ENCODE peak calls at places on chromosomes 4 and X, in four cellular contexts. J is HL-60, M is HCT116, Y is breast epithelium. L is an unnamed sample.
A peak's percentile ranks its signal among the peaks of the same experiment; 100 is the strongest.

GRCh38 chr4:30396772-30397475 is 323.2 kb upstream of the PCDH7 start:
- DNase-seq in J (no peak), M (no peak), Y (no peak), L (no peak)

GRCh38 chr4:60134106-60134505 is 1066.0 kb upstream of the ADGRL3 start:
- DNase-seq in J (no peak), M (no peak), Y (no peak), L (no peak)

GRCh38 chr4:19930742-19931141 is 321.0 kb upstream of the SLIT2 start:
- DNase-seq in J (no peak), M (no peak), Y (no peak), L (no peak)

GRCh38 chr4:20615492-20616136 is 84.6 kb upstream of the PACRGL start:
- DNase-seq in J (no peak), M (peak; percentile 27), Y (no peak), L (no peak)

GRCh38 chr4:164847016-164847415 is 30.0 kb upstream of the APELA start:
- DNase-seq in J (no peak), M (no peak), Y (no peak), L (no peak)

GRCh38 chrX:57282568-57282967 is 3.9 kb upstream of the FAAH2 start:
- DNase-seq in J (no peak), M (no peak), Y (no peak), L (no peak)

GRCh38 chrX:149540133-149540620 is 635 bp upstream of the EOLA1 start:
- DNase-seq in J (peak; percentile 81), M (peak; percentile 63), Y (peak; percentile 89), L (peak; percentile 96)

GRCh38 chrX:72003811-72004750 is 93.4 kb downstream of the NHSL2 start:
- DNase-seq in J (no peak), M (peak; percentile 40), Y (peak; percentile 35), L (no peak)

GRCh38 chr4:187992971-187993370 is 2.6 kb upstream of the ZFP42 start:
- DNase-seq in J (no peak), M (no peak), Y (no peak), L (no peak)

GRCh38 chr4:61505773-61506640 is 305.9 kb downstream of the ADGRL3 start:
- DNase-seq in J (no peak), M (no peak), Y (no peak), L (no peak)

GRCh38 chrX:1394731-1395501 is 3.0 kb upstream of the SLC25A6 start:
- DNase-seq in J (no peak), M (no peak), Y (no peak), L (peak; percentile 66)

GRCh38 chrX:45803383-45803921 is 602.8 kb upstream of the DIPK2B start:
- DNase-seq in J (peak; percentile 70), M (peak; percentile 73), Y (no peak), L (no peak)

GRCh38 chrX:96987228-96987627 is 103.5 kb downstream of the RPA4 start:
- DNase-seq in J (no peak), M (no peak), Y (no peak), L (no peak)

GRCh38 chr4:122577808-122578781 is 42.8 kb downstream of the IL21 start:
- DNase-seq in J (peak; percentile 79), M (peak; percentile 48), Y (no peak), L (no peak)

GRCh38 chrX:68627986-68628385 is 19.5 kb upstream of the STARD8 start:
- DNase-seq in J (no peak), M (no peak), Y (no peak), L (no peak)

GRCh38 chrX:133776072-133776471 is 209.3 kb downstream of the GPC3 start:
- DNase-seq in J (peak; percentile 3), M (no peak), Y (no peak), L (no peak)

GRCh38 chr4:131288441-131288840 is 1860.7 kb upstream of the PCDH10 start:
- DNase-seq in J (no peak), M (no peak), Y (no peak), L (no peak)

GRCh38 chrX:153984351-153985178 is 12.0 kb downstream of the TMEM187 start:
- DNase-seq in J (peak; percentile 65), M (no peak), Y (no peak), L (no peak)

GRCh38 chr4:142168181-142168580 is 531.8 kb downstream of the IL15 start:
- DNase-seq in J (no peak), M (no peak), Y (no peak), L (no peak)

GRCh38 chrX:123476636-123477219 is 256.1 kb downstream of the THOC2 start:
- DNase-seq in J (no peak), M (no peak), Y (no peak), L (no peak)

GRCh38 chr4:110032603-110033002 is 119.9 kb downstream of the EGF start:
- DNase-seq in J (peak; percentile 93), M (no peak), Y (no peak), L (no peak)

GRCh38 chrX:47586043-47586787 is 4.0 kb downstream of the TIMP1 start:
- DNase-seq in J (no peak), M (no peak), Y (no peak), L (no peak)

GRCh38 chrX:47587906-47588735 is 5.9 kb downstream of the TIMP1 start:
- DNase-seq in J (no peak), M (no peak), Y (no peak), L (no peak)

GRCh38 chrX:47585273-47585672 is 3.0 kb downstream of the TIMP1 start:
- DNase-seq in J (no peak), M (no peak), Y (no peak), L (no peak)

GRCh38 chrX:47584714-47585113 is 2.5 kb downstream of the TIMP1 start:
- DNase-seq in J (no peak), M (no peak), Y (no peak), L (no peak)

DNA sequence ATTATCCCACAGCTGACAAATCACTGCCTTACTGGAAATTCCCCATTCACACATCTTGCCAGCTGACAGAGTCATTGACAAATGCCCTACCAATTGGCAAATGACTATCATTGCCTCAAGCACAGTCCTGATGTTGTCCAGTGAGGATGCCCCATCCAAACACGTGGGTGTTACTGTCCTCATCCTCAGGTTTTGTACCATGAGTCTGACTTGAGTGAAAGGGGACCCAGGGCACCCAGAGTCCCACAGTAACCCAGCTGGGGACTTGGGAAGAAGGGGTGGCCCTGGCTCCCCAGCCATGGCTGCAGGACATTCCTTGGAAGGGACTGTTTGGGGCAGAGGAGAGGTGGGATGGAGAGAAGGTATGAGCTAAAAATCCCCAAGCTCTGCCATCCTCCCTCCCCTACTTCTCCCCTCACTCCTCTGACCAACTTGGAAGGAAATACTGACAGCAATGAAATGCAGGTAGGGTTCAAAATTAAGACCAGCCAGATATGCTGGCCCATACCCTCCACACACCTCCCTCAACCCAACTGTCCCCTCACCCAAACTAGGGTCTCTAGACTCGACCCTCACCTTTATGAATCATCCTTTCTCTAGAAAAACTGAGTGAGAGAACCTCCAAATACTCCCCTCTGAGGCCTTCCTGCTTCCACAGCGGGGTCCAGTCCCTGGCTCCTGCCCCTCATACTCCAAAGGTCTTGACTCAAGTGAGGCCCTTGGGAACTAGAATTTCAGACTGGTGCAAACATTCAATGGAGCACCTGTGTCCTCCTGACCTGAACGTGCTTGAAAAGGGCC is 5.1 kb downstream of the TIMP1 start:
- DNase-seq in J (no peak), M (no peak), Y (no peak), L (no peak)
- TF ChIP-seq POLR2AphosphoS5 in J (no peak), M (peak; percentile 44), Y (no peak), L (no peak)

GRCh38 chr4:101347557-101348366 is 436 bp upstream of the PPP3CA start:
- DNase-seq in J (peak; percentile 98), M (peak; percentile 92), Y (peak; percentile 97), L (peak; percentile 99)
- TF ChIP-seq POLR2AphosphoS5 in J (peak; percentile 61), M (peak; percentile 73), Y (peak; percentile 91), L (peak; percentile 63)

GRCh38 chr4:10109995-10110670 is 6.5 kb downstream of the WDR1 start:
- DNase-seq in J (no peak), M (no peak), Y (no peak), L (no peak)

GRCh38 chr4:10107111-10108091 is 9.2 kb downstream of the WDR1 start:
- DNase-seq in J (no peak), M (no peak), Y (no peak), L (no peak)

GRCh38 chr4:10111067-10111801 is 5.4 kb downstream of the WDR1 start:
- DNase-seq in J (no peak), M (no peak), Y (no peak), L (no peak)

GRCh38 chr4:10108391-10108790 is 8.2 kb downstream of the WDR1 start:
- DNase-seq in J (no peak), M (no peak), Y (no peak), L (no peak)

DNA sequence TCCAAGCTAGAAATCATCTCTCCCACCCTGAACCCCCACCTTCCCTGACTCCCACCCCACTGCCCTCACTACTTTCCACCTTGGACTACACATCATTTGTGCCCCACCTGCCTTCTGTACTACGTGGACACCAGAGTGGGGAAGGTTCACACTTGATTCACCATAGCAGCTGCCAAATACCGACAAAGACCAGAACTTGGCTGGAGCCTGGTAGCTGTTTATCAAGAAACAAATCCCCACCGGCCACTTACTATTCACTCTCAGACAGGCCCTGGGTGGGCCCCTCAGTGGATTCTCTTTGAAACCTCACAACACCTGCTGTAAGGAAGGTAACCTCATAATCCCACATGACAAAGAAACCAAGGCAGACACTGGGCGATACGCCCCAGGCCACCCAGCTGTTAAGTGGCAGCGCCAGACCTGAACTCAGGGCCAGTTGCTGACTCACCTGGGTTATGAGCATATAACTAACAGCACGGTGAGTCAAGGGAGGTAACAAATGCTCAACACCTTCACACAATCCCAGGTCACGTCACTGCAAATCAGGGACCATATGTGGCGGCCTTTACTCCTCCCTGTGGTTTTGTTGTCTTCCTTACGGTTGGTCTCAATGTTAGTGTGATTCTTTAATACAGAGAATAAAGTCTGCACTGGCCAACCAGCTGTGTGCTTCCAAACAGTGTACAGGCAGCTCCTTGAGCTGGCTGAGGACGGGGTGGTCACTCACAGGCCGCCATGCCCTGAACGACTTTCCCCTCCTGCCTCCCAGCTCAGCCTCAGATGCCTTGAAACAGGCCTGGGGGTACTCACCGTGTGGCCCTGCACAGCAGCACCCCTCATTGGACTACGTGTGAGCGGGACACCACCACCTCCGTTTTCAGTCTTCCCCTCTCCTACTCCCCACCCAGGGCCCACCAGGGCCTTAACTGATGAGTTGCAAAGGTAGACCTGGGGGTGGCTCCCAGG is 7.5 kb downstream of the WDR1 start:
- DNase-seq in J (no peak), M (no peak), Y (no peak), L (no peak)
- TF ChIP-seq POLR2AphosphoS5 in J (no peak), M (no peak), Y (no peak), L (no peak)

GRCh38 chrX:13290891-13291614 is 28.8 kb downstream of the ATXN3L start:
- DNase-seq in J (no peak), M (no peak), Y (no peak), L (no peak)
- TF ChIP-seq POLR2AphosphoS5 in J (no peak), M (no peak), Y (no peak), L (no peak)

DNA sequence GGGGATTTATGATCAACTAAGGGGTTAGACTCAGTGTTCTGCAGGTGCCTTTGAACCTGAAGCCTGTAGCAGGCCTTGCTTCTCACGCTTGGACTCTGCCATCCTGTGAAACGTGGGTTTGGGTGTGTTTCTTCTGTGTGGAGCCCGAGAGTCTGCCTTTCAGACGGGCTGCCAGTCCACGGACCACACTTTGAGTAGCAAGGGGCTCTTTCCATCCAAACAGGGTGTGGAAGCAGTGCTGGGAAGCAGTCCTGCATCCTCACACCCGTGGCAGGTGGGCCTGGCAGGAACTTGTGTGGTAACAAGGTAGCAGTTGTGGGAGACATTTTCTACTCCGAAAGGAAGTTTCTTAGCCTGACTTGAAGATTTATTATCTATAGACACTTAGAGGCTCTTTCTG is 22.7 kb downstream of the RGS12 start:
- DNase-seq in J (no peak), M (no peak), Y (no peak), L (no peak)
- TF ChIP-seq POLR2AphosphoS5 in J (no peak), M (no peak), Y (no peak), L (no peak)

GRCh38 chr4:184803133-184803532 is 22.6 kb downstream of the ACSL1 start:
- DNase-seq in J (no peak), M (no peak), Y (no peak), L (no peak)
- TF ChIP-seq POLR2AphosphoS5 in J (no peak), M (no peak), Y (no peak), L (no peak)

GRCh38 chrX:49039598-49040375 is 3.4 kb downstream of the TFE3 start:
- DNase-seq in J (peak; percentile 91), M (peak; percentile 75), Y (peak; percentile 71), L (peak; percentile 82)
- TF ChIP-seq POLR2AphosphoS5 in J (no peak), M (no peak), Y (no peak), L (no peak)